ENCODE peak calls at places on chromosome 22, in ten cellular contexts. One of them, this sample, is unnamed.

GRCh38 chr22:19874307-19875060 is 19.8 kb upstream of the GNB1L start:
- DNase-seq in hippocampal formation: no peak
- DNase-seq in effector CD8-positive, alpha-beta T cell: no peak
- DNase-seq in C1 segment of cervical spinal cord: no peak
- DNase-seq in MCF 10A: no peak
- DNase-seq in activated CD4-positive, alpha-beta T cell treated with anti-CD3 and anti-CD28 coated beads, Interleukin-2, amount 50 U/mL, for 48 hours: peak; percentile 39
- DNase-seq in tibial nerve: no peak
- DNase-seq in aorta: peak; percentile 72
- DNase-seq in amniotic stem cell: no peak
- DNase-seq in NCI-H446 treated with DMSO at 0.1 percent for 48 hours: no peak
- DNase-seq in this sample: no peak

GRCh38 chr22:20316217-20316843 is 3.5 kb downstream of the DGCR6L start:
- DNase-seq in amniotic stem cell: no peak
- DNase-seq in activated CD4-positive, alpha-beta T cell treated with anti-CD3 and anti-CD28 coated beads, Interleukin-2, amount 50 U/mL, for 48 hours: no peak
- DNase-seq in hippocampal formation: no peak
- DNase-seq in NCI-H446 treated with DMSO at 0.1 percent for 48 hours: no peak
- DNase-seq in tibial nerve: peak; percentile 2
- DNase-seq in MCF 10A: no peak
- DNase-seq in aorta: peak; percentile 72
- DNase-seq in effector CD8-positive, alpha-beta T cell: no peak
- DNase-seq in C1 segment of cervical spinal cord: no peak
- DNase-seq in this sample: no peak

GRCh38 chr22:19530751-19531150 is 6.5 kb upstream of the CLDN5 start:
- DNase-seq in activated CD4-positive, alpha-beta T cell treated with anti-CD3 and anti-CD28 coated beads, Interleukin-2, amount 50 U/mL, for 48 hours: no peak
- DNase-seq in amniotic stem cell: no peak
- DNase-seq in MCF 10A: no peak
- DNase-seq in C1 segment of cervical spinal cord: no peak
- DNase-seq in effector CD8-positive, alpha-beta T cell: no peak
- DNase-seq in hippocampal formation: no peak
- DNase-seq in NCI-H446 treated with DMSO at 0.1 percent for 48 hours: no peak
- DNase-seq in tibial nerve: no peak
- DNase-seq in aorta: peak; percentile 46
- DNase-seq in this sample: no peak

GRCh38 chr22:41922336-41922735 is 4.3 kb downstream of the TNFRSF13C start:
- DNase-seq in MCF 10A: no peak
- DNase-seq in tibial nerve: no peak
- DNase-seq in activated CD4-positive, alpha-beta T cell treated with anti-CD3 and anti-CD28 coated beads, Interleukin-2, amount 50 U/mL, for 48 hours: no peak
- DNase-seq in hippocampal formation: no peak
- DNase-seq in NCI-H446 treated with DMSO at 0.1 percent for 48 hours: no peak
- DNase-seq in effector CD8-positive, alpha-beta T cell: no peak
- DNase-seq in amniotic stem cell: no peak
- DNase-seq in aorta: no peak
- DNase-seq in C1 segment of cervical spinal cord: no peak
- DNase-seq in this sample: no peak

GRCh38 chr22:45200230-45200629 is 36.5 kb downstream of the NUP50 start:
- DNase-seq in NCI-H446 treated with DMSO at 0.1 percent for 48 hours: no peak
- DNase-seq in activated CD4-positive, alpha-beta T cell treated with anti-CD3 and anti-CD28 coated beads, Interleukin-2, amount 50 U/mL, for 48 hours: no peak
- DNase-seq in effector CD8-positive, alpha-beta T cell: no peak
- DNase-seq in aorta: peak; percentile 63
- DNase-seq in tibial nerve: no peak
- DNase-seq in amniotic stem cell: no peak
- DNase-seq in MCF 10A: no peak
- DNase-seq in C1 segment of cervical spinal cord: no peak
- DNase-seq in hippocampal formation: no peak
- DNase-seq in this sample: no peak

GRCh38 chr22:46604306-46604690 is 15.9 kb upstream of the GRAMD4 start:
- DNase-seq in C1 segment of cervical spinal cord: no peak
- DNase-seq in NCI-H446 treated with DMSO at 0.1 percent for 48 hours: no peak
- DNase-seq in tibial nerve: peak; percentile 33
- DNase-seq in amniotic stem cell: no peak
- DNase-seq in hippocampal formation: peak; percentile 32
- DNase-seq in MCF 10A: no peak
- DNase-seq in activated CD4-positive, alpha-beta T cell treated with anti-CD3 and anti-CD28 coated beads, Interleukin-2, amount 50 U/mL, for 48 hours: peak; percentile 79
- DNase-seq in effector CD8-positive, alpha-beta T cell: no peak
- DNase-seq in aorta: peak; percentile 61
- DNase-seq in this sample: peak; percentile 52

GRCh38 chr22:17692841-17693240 is 54.3 kb downstream of the BCL2L13 start:
- DNase-seq in NCI-H446 treated with DMSO at 0.1 percent for 48 hours: no peak
- DNase-seq in amniotic stem cell: no peak
- DNase-seq in C1 segment of cervical spinal cord: no peak
- DNase-seq in effector CD8-positive, alpha-beta T cell: no peak
- DNase-seq in MCF 10A: no peak
- DNase-seq in tibial nerve: no peak
- DNase-seq in aorta: no peak
- DNase-seq in activated CD4-positive, alpha-beta T cell treated with anti-CD3 and anti-CD28 coated beads, Interleukin-2, amount 50 U/mL, for 48 hours: no peak
- DNase-seq in hippocampal formation: no peak
- DNase-seq in this sample: no peak

GRCh38 chr22:50262973-50263617 is 1.6 kb upstream of the MAPK12 start:
- DNase-seq in amniotic stem cell: no peak
- DNase-seq in hippocampal formation: no peak
- DNase-seq in C1 segment of cervical spinal cord: no peak
- DNase-seq in effector CD8-positive, alpha-beta T cell: no peak
- DNase-seq in aorta: no peak
- DNase-seq in tibial nerve: no peak
- DNase-seq in MCF 10A: no peak
- DNase-seq in NCI-H446 treated with DMSO at 0.1 percent for 48 hours: no peak
- DNase-seq in activated CD4-positive, alpha-beta T cell treated with anti-CD3 and anti-CD28 coated beads, Interleukin-2, amount 50 U/mL, for 48 hours: no peak
- DNase-seq in this sample: no peak

GRCh38 chr22:19864538-19865106 is 9.9 kb upstream of the GNB1L start:
- DNase-seq in hippocampal formation: no peak
- DNase-seq in activated CD4-positive, alpha-beta T cell treated with anti-CD3 and anti-CD28 coated beads, Interleukin-2, amount 50 U/mL, for 48 hours: no peak
- DNase-seq in effector CD8-positive, alpha-beta T cell: no peak
- DNase-seq in NCI-H446 treated with DMSO at 0.1 percent for 48 hours: no peak
- DNase-seq in amniotic stem cell: no peak
- DNase-seq in C1 segment of cervical spinal cord: no peak
- DNase-seq in aorta: no peak
- DNase-seq in tibial nerve: no peak
- DNase-seq in MCF 10A: no peak
- DNase-seq in this sample: no peak

GRCh38 chr22:24514241-24515024 is 19.3 kb downstream of the UPB1 start:
- DNase-seq in aorta: peak; percentile 23
- DNase-seq in effector CD8-positive, alpha-beta T cell: no peak
- DNase-seq in hippocampal formation: no peak
- DNase-seq in NCI-H446 treated with DMSO at 0.1 percent for 48 hours: no peak
- DNase-seq in tibial nerve: no peak
- DNase-seq in MCF 10A: no peak
- DNase-seq in C1 segment of cervical spinal cord: no peak
- DNase-seq in activated CD4-positive, alpha-beta T cell treated with anti-CD3 and anti-CD28 coated beads, Interleukin-2, amount 50 U/mL, for 48 hours: no peak
- DNase-seq in amniotic stem cell: no peak
- DNase-seq in this sample: no peak

GRCh38 chr22:27378343-27378800 is 423.2 kb downstream of the MN1 start:
- DNase-seq in aorta: no peak
- DNase-seq in hippocampal formation: no peak
- DNase-seq in C1 segment of cervical spinal cord: no peak
- DNase-seq in MCF 10A: no peak
- DNase-seq in NCI-H446 treated with DMSO at 0.1 percent for 48 hours: no peak
- DNase-seq in amniotic stem cell: no peak
- DNase-seq in tibial nerve: no peak
- DNase-seq in activated CD4-positive, alpha-beta T cell treated with anti-CD3 and anti-CD28 coated beads, Interleukin-2, amount 50 U/mL, for 48 hours: no peak
- DNase-seq in effector CD8-positive, alpha-beta T cell: no peak
- DNase-seq in this sample: no peak

GRCh38 chr22:34587357-34588356 is 478.3 kb upstream of the ISX start:
- DNase-seq in NCI-H446 treated with DMSO at 0.1 percent for 48 hours: no peak
- DNase-seq in aorta: no peak
- DNase-seq in C1 segment of cervical spinal cord: no peak
- DNase-seq in hippocampal formation: no peak
- DNase-seq in MCF 10A: no peak
- DNase-seq in activated CD4-positive, alpha-beta T cell treated with anti-CD3 and anti-CD28 coated beads, Interleukin-2, amount 50 U/mL, for 48 hours: no peak
- DNase-seq in tibial nerve: no peak
- DNase-seq in amniotic stem cell: no peak
- DNase-seq in effector CD8-positive, alpha-beta T cell: no peak
- DNase-seq in this sample: no peak

This sample was measured in SJSA1.